ENCODE peak calls at places on chromosome 21, in five cellular contexts. E is stomach, J is GM23338, Q is PC-3, O is K562. V is an unnamed sample.

GRCh38 chr21:14058566-14058965 is 152.2 kb downstream of the LIPI start:
- DNase-seq in Q (no peak), O (no peak), E (no peak), J (no peak), V (no peak)

GRCh38 chr21:40386301-40386911 is 460.6 kb downstream of the DSCAM start:
- DNase-seq in O (peak), Q (peak), J (peak), E (peak), V (peak)

GRCh38 chr21:36735724-36736310 is 36.9 kb downstream of the SIM2 start:
- DNase-seq in O (no peak), J (no peak), Q (no peak), E (peak), V (peak)

GRCh38 chr21:23130308-23130707 is 2132.1 kb downstream of the NCAM2 start:
- DNase-seq in J (peak), O (no peak), Q (peak), E (no peak), V (no peak)

GRCh38 chr21:41640756-41641509 is 125.9 kb downstream of the RIPK4 start:
- DNase-seq in J (no peak), Q (peak), O (no peak), E (no peak), V (no peak)

GRCh38 chr21:42568834-42569731 is 55.4 kb downstream of the SLC37A1 start:
- DNase-seq in O (no peak), J (no peak), Q (no peak), E (peak), V (peak)

GRCh38 chr21:37072239-37072987 is 458 bp downstream of the PIGP start:
- DNase-seq in O (peak), J (peak), E (peak), Q (peak), V (peak)

GRCh38 chr21:29717659-29718058 is 222.1 kb downstream of the GRIK1 start:
- DNase-seq in O (no peak), Q (no peak), J (no peak), E (no peak), V (no peak)

GRCh38 chr21:15496896-15497295 is 232.9 kb upstream of the USP25 start:
- DNase-seq in E (no peak), Q (no peak), J (no peak), O (no peak), V (no peak)

GRCh38 chr21:14453339-14453738 is 70.4 kb upstream of the HSPA13 start:
- DNase-seq in J (no peak), Q (no peak), E (no peak), O (no peak), V (no peak)

GRCh38 chr21:14092834-14093560 is 117.8 kb downstream of the LIPI start:
- DNase-seq in O (no peak), Q (no peak), E (no peak), J (no peak), V (no peak)

GRCh38 chr21:33976082-33976979 is 60.7 kb upstream of the ATP5PO start:
- DNase-seq in J (peak), Q (peak), O (peak), E (no peak), V (peak)

GRCh38 chr21:33975548-33976081 is 60.0 kb upstream of the ATP5PO start:
- DNase-seq in E (no peak), J (no peak), Q (peak), O (peak), V (no peak)

GRCh38 chr21:33978585-33978984 is 63.0 kb upstream of the ATP5PO start:
- DNase-seq in O (no peak), E (no peak), Q (no peak), J (no peak), V (no peak)

GRCh38 chr21:33977721-33978369 is 62.2 kb upstream of the ATP5PO start:
- DNase-seq in Q (no peak), J (no peak), E (no peak), O (no peak), V (no peak)

GRCh38 chr21:33976980-33977720 is 61.5 kb upstream of the ATP5PO start:
- DNase-seq in J (no peak), Q (no peak), O (no peak), E (no peak), V (no peak)
- H3K4me3 ChIP-seq in J (no peak), Q (peak), O (peak), E (no peak), V (no peak)

GRCh38 chr21:46054447-46054846 is 43.5 kb upstream of the COL6A2 start:
- DNase-seq in O (no peak), J (peak), Q (no peak), E (no peak), V (no peak)
- H3K27ac ChIP-seq in O (no peak), J (no peak), Q (peak), E (peak), V (no peak)

GRCh38 chr21:35436899-35437298 is 387.8 kb upstream of the RUNX1 start:
- DNase-seq in O (peak), E (no peak), Q (peak), J (peak), V (no peak)
- TF ChIP-seq CTCF in O (peak), E (no peak), Q (peak), J (peak), V (no peak)

GRCh38 chr21:46153259-46154154 is 1.9 kb downstream of the FTCD start:
- DNase-seq in Q (peak), O (peak), E (peak), J (peak), V (peak)
- H3K4me3 ChIP-seq in Q (no peak), O (peak), E (peak), J (peak), V (no peak)

DNA sequence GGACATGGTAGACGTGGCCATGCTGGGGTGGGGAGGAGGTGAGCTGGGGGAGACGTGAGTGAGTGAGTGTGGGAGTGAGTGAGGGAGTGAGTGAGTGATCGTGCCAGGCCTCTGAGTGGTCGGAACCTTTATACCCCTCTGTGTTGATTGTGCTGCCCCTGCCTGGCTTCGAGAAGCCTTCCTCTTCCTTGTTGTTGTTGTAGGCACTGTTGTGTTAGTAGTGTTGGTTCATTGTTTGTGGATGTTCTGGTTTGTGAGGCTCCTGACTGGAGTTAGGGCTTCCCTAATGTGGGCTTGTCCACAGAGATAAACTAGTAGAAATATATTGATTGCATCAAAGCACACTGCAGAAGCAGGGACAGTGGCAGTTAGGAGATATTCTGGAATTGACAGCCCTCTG is at the start of gene KRTAP10-3:
- DNase-seq in O (no peak), E (no peak), J (no peak), Q (no peak), V (no peak)
- H3K27ac ChIP-seq in O (no peak), E (no peak), J (no peak), Q (no peak), V (no peak)

GRCh38 chr21:32916088-32916487 is 109.6 kb upstream of the OLIG2 start:
- DNase-seq in O (no peak), J (no peak), Q (no peak), E (no peak), V (no peak)

GRCh38 chr21:32915099-32915498 is 110.6 kb upstream of the OLIG2 start:
- DNase-seq in O (no peak), J (no peak), Q (no peak), E (no peak), V (no peak)

GRCh38 chr21:32917392-32918135 is 108.2 kb upstream of the OLIG2 start:
- DNase-seq in E (no peak), J (no peak), Q (no peak), O (no peak), V (no peak)

GRCh38 chr21:32918467-32919140 is 107.1 kb upstream of the OLIG2 start:
- DNase-seq in E (no peak), O (no peak), Q (no peak), J (no peak), V (peak)

DNA sequence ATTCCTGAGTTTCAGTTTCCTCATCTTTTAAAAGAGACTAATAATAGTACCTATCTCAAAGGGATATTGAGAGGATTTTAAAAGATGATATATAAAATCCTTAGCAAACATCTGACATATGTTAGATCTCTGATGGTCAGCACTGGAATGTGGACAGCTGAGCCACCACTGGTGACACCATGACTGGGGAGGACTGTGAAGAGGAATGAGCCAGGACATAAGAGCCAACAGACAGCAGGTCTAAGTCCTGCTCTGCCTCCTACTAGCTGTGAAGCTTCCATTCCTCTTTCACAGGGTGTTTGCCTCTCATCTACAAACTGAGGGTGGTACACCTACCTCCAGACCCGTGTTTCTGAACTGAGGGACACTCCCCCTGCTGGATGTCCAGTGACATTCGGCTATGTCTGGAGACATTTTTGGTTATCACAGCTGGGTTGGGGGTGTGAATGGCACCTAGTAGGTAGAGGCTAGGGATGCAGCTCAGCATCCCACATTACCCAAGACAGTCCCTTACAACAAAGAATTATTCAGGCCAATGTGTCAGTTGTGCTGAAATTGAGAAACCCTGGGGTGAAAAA is 109.1 kb upstream of the OLIG2 start:
- DNase-seq in J (peak), Q (peak), E (no peak), O (peak), V (peak)
- TF ChIP-seq CTCF in J (peak), Q (peak), E (no peak), O (peak), V (peak)

V was measured in WERI-Rb-1.